ENCODE peak calls at places on chromosomes 13 and 19, in seven cellular contexts. B is WTC11; Z is BE2C; F is cardiac fibroblast; O is lower leg skin; E is CD4-positive, alpha-beta T cell; C is Calu3. Q is an unnamed sample.
A peak's percentile ranks its signal among the peaks of the same experiment; 100 is the strongest.

GRCh38 chr19:14147797-14148605 is 11.6 kb upstream of the ASF1B start:
- DNase-seq in B (peak; percentile 74), Z (peak; percentile 83), F (peak; percentile 69), O (peak; percentile 35), E (peak; percentile 37), C (peak; percentile 71), Q (peak; percentile 83)

GRCh38 chr13:34416833-34417425 is 525.1 kb upstream of the NBEA start:
- DNase-seq in B (no peak), Z (peak; percentile 64), F (peak; percentile 71), O (peak; percentile 43), E (no peak), C (no peak), Q (no peak)

GRCh38 chr19:32289566-32290210 is 55.7 kb upstream of the ZNF507 start:
- DNase-seq in B (no peak), Z (no peak), F (no peak), O (no peak), E (no peak), C (no peak), Q (no peak)

GRCh38 chr13:39189778-39190177 is 151.5 kb downstream of the NHLRC3 start:
- DNase-seq in B (no peak), Z (no peak), F (no peak), O (no peak), E (no peak), C (no peak), Q (no peak)

GRCh38 chr19:46728693-46729339 is 11.9 kb upstream of the PRKD2 start:
- DNase-seq in B (peak; percentile 80), Z (peak; percentile 86), F (peak; percentile 63), O (no peak), E (peak; percentile 81), C (peak; percentile 87), Q (peak; percentile 93)

GRCh38 chr19:38759590-38760003 is 13.7 kb downstream of the LGALS7 start:
- DNase-seq in B (no peak), Z (no peak), F (no peak), O (no peak), E (no peak), C (peak; percentile 79), Q (no peak)

GRCh38 chr13:44051923-44052322 is 172.2 kb downstream of the LACC1 start:
- DNase-seq in B (no peak), Z (no peak), F (no peak), O (no peak), E (no peak), C (no peak), Q (no peak)

GRCh38 chr13:38223093-38223492 is 126.6 kb upstream of the UFM1 start:
- DNase-seq in B (peak; percentile 44), Z (peak; percentile 8), F (peak; percentile 64), O (no peak), E (no peak), C (no peak), Q (no peak)

GRCh38 chr13:47798906-47799305 is 202.2 kb downstream of the SUCLA2 start:
- DNase-seq in B (no peak), Z (no peak), F (peak; percentile 46), O (no peak), E (no peak), C (no peak), Q (no peak)

GRCh38 chr19:4589579-4590410 is 30.3 kb upstream of the SEMA6B start:
- DNase-seq in B (no peak), Z (peak; percentile 60), F (no peak), O (no peak), E (no peak), C (peak; percentile 48), Q (peak; percentile 75)

GRCh38 chr13:86882835-86883234 is 788.3 kb upstream of the SLITRK5 start:
- DNase-seq in B (no peak), Z (no peak), F (no peak), O (no peak), E (no peak), C (no peak), Q (no peak)

GRCh38 chr19:18961767-18962423 is 20.9 kb upstream of the HOMER3 start:
- DNase-seq in B (peak; percentile 97), Z (no peak), F (no peak), O (no peak), E (no peak), C (no peak), Q (no peak)

GRCh38 chr13:108944760-108945159 is 315.3 kb downstream of the MYO16 start:
- DNase-seq in B (no peak), Z (no peak), F (peak; percentile 82), O (no peak), E (no peak), C (no peak), Q (no peak)

GRCh38 chr13:25872871-25873607 is 178.8 kb downstream of the SHISA2 start:
- DNase-seq in B (no peak), Z (no peak), F (no peak), O (no peak), E (no peak), C (no peak), Q (no peak)

GRCh38 chr13:62014299-62014698 is 598.6 kb upstream of the PCDH20 start:
- DNase-seq in B (no peak), Z (no peak), F (peak; percentile 1), O (no peak), E (no peak), C (no peak), Q (no peak)

GRCh38 chr13:79530270-79530669 is 49.3 kb downstream of the NDFIP2 start:
- DNase-seq in B (no peak), Z (no peak), F (no peak), O (no peak), E (no peak), C (no peak), Q (no peak)

GRCh38 chr13:79646880-79647279 is 165.9 kb downstream of the NDFIP2 start:
- DNase-seq in B (no peak), Z (no peak), F (no peak), O (no peak), E (no peak), C (no peak), Q (no peak)

GRCh38 chr13:113845723-113846638 is 17.9 kb downstream of the GAS6 start:
- DNase-seq in B (no peak), Z (no peak), F (no peak), O (no peak), E (no peak), C (no peak), Q (no peak)

GRCh38 chr19:45782162-45782623 is at the start of gene DMPK:
- DNase-seq in B (no peak), Z (no peak), F (no peak), O (no peak), E (no peak), C (no peak), Q (no peak)

GRCh38 chr13:113845055-113845454 is 18.8 kb downstream of the GAS6 start:
- DNase-seq in B (no peak), Z (no peak), F (no peak), O (no peak), E (no peak), C (no peak), Q (no peak)

GRCh38 chr19:3140667-3141038 is 4.8 kb downstream of the GNA15 start:
- DNase-seq in B (no peak), Z (no peak), F (no peak), O (no peak), E (no peak), C (no peak), Q (no peak)

GRCh38 chr19:14487370-14488125 is 8.4 kb downstream of the GIPC1 start:
- DNase-seq in B (no peak), Z (no peak), F (no peak), O (no peak), E (no peak), C (no peak), Q (no peak)

GRCh38 chr19:48950830-48951519 is 3.7 kb upstream of the BAX start:
- DNase-seq in B (no peak), Z (no peak), F (no peak), O (no peak), E (no peak), C (no peak), Q (no peak)

DNA sequence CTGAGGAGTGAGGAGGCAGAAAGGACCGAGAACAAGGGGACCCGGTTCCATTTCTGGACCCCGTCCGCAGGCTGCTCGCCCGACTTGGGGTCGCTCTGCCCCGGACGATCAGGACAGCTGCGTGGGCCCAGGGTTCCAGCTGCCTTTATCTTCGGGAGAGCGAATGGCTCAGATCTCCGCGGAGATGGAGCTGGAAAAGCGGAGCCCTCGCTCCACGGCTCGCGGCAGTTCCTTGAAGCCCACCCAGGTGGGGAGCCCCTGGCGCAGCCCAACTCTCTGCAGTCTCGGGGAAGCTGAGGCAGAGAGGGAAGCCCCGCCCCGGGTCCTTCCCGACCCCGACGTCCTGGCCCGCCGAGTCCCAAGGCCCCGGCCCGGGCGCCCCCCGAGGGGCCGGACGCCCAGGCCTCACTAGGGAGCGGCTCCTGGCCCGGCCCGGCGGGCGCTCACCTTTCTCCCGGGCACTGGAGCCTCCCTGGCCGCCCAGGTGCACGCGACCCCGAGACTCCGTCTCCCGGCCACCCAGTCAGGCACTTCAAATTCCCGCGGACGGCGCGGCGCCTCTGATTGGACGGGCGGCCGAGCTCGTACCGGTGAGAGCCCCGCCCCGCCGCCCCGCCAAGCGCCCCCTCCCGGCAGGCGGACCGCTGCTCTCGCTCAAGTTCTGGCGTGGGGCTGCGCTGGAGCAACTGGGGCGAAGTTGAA is 485.7 kb downstream of the UQCRFS1 start:
- DNase-seq in B (peak; percentile 89), Z (no peak), F (peak; percentile 39), O (no peak), E (peak; percentile 40), C (no peak), Q (no peak)
- TF ChIP-seq CTCF in B (no peak), Z (no peak), F (peak; percentile 21), O (no peak), E (no peak), C (no peak), Q (no peak)

GRCh38 chr13:60484865-60485264 is 87.8 kb downstream of the TDRD3 start:
- DNase-seq in B (no peak), Z (no peak), F (no peak), O (no peak), E (no peak), C (no peak), Q (no peak)

GRCh38 chr13:60482012-60482411 is 85.0 kb downstream of the TDRD3 start:
- DNase-seq in B (no peak), Z (no peak), F (peak; percentile 56), O (no peak), E (no peak), C (no peak), Q (no peak)
- TF ChIP-seq CTCF in B (no peak), Z (no peak), F (no peak), O (no peak), E (no peak), C (no peak), Q (no peak)

GRCh38 chr19:12825259-12826131 is 8.9 kb downstream of the RTBDN start:
- DNase-seq in B (peak; percentile 94), Z (peak; percentile 85), F (peak; percentile 52), O (no peak), E (no peak), C (peak; percentile 50), Q (peak; percentile 62)
- TF ChIP-seq CTCF in B (peak; percentile 60), Z (peak; percentile 64), F (peak; percentile 39), O (no peak), E (peak; percentile 16), C (no peak), Q (peak; percentile 29)

DNA sequence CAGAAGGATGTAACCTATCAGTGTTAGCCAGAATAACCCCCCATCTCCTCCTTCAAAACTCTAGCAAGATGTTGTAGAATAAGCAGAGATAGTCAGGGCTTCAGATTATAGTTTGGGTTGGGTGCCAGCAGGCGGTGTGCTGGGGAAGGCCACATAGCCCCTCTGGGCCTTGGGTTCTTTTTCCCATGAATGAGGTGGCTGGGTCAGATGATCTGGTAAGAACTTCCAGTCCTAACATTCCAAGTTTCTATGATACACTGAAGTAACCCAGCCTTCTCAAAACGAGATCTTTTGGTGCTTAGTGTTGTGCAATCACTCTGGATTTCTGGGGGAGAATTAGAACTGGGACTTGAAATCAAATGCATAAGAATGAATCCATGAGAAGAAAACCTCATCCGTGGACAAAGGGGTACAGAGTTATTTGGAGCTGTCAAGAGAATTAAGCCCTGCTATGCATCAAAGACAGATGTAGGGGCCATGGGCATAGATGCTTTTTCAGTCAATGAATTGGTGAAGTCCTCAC is 810 bp downstream of the CBY2 start:
- DNase-seq in B (no peak), Z (no peak), F (no peak), O (no peak), E (no peak), C (no peak), Q (no peak)
- TF ChIP-seq CTCF in B (no peak), Z (no peak), F (no peak), O (no peak), E (no peak), C (no peak), Q (no peak)

Q was measured in GM13976.